ENCODE peak calls at places on chromosomes 2 and 18, in eight cellular contexts. O is activated B cell treated with CpG ODN at 0.5 μM for 24 hours, S is fibroblast of mammary gland, M is natural killer cell, L is tibial nerve, P is neural crest cell, J is GM10248, Q is BE2C. Y is an unnamed sample.

GRCh38 chr2:10914272-10914693 is 2.5 kb downstream of the KCNF1 start:
- DNase-seq in Q (no peak), L (no peak), J (no peak), O (no peak), P (no peak), S (no peak), M (no peak), Y (no peak)

GRCh38 chr18:13217466-13217961 is 1.0 kb upstream of the LDLRAD4 start:
- DNase-seq in J (peak), M (no peak), S (peak), P (peak), O (peak), Q (peak), L (no peak), Y (peak)

GRCh38 chr18:70429847-70430500 is 141.1 kb downstream of the SOCS6 start:
- DNase-seq in O (no peak), M (no peak), S (no peak), P (no peak), L (no peak), Q (no peak), J (no peak), Y (no peak)

GRCh38 chr18:80180778-80181564 is 66.3 kb downstream of the PARD6G start:
- DNase-seq in S (no peak), J (no peak), Q (no peak), O (no peak), M (no peak), P (no peak), L (no peak), Y (no peak)

GRCh38 chr18:961644-962355 is 57.1 kb downstream of the ADCYAP1 start:
- DNase-seq in L (peak), S (peak), O (no peak), J (peak), P (peak), M (peak), Q (peak), Y (peak)

GRCh38 chr2:156648522-156648921 is 212.3 kb downstream of the GPD2 start:
- DNase-seq in S (no peak), L (no peak), O (no peak), Q (no peak), M (no peak), P (no peak), J (no peak), Y (no peak)

GRCh38 chr2:96885432-96886137 is 15.7 kb upstream of the SEMA4C start:
- DNase-seq in O (no peak), J (no peak), P (no peak), L (no peak), Q (no peak), S (no peak), M (no peak), Y (no peak)

GRCh38 chr2:117485588-117485987 is 328.9 kb upstream of the DDX18 start:
- DNase-seq in L (no peak), M (no peak), J (no peak), S (no peak), P (no peak), O (no peak), Q (no peak), Y (no peak)

GRCh38 chr2:30197570-30197969 is 33.8 kb upstream of the LBH start:
- DNase-seq in S (no peak), O (no peak), P (no peak), L (no peak), M (no peak), Q (no peak), J (no peak), Y (peak)

GRCh38 chr18:79739440-79739778 is 58.3 kb upstream of the KCNG2 start:
- DNase-seq in Q (no peak), P (no peak), J (no peak), O (no peak), M (no peak), S (no peak), L (no peak), Y (no peak)

GRCh38 chr2:207487650-207488315 is 42.0 kb upstream of the CREB1 start:
- DNase-seq in S (peak), Q (no peak), O (no peak), M (no peak), L (no peak), P (no peak), J (no peak), Y (no peak)

GRCh38 chr18:31454066-31454708 is 6.6 kb downstream of the DSG3 start:
- DNase-seq in S (peak), Q (no peak), M (no peak), J (no peak), O (no peak), L (no peak), P (no peak), Y (no peak)

GRCh38 chr2:10220516-10221391 is 82.0 kb upstream of the HPCAL1 start:
- DNase-seq in S (peak), M (no peak), P (no peak), Q (no peak), L (no peak), O (no peak), J (no peak), Y (no peak)

GRCh38 chr2:138032334-138032733 is 68.1 kb downstream of the HNMT start:
- DNase-seq in P (no peak), Q (no peak), L (no peak), O (no peak), J (no peak), S (no peak), M (no peak), Y (no peak)

GRCh38 chr18:7945882-7946281 is 378.8 kb downstream of the PTPRM start:
- DNase-seq in M (no peak), Q (no peak), J (no peak), L (no peak), S (peak), P (no peak), O (no peak), Y (no peak)

GRCh38 chr2:10087360-10087759 is 7.1 kb upstream of the CYS1 start:
- DNase-seq in J (no peak), O (no peak), S (no peak), P (no peak), M (no peak), Q (peak), L (no peak), Y (no peak)

GRCh38 chr2:25473131-25473530 is 131.4 kb upstream of the DNMT3A start:
- DNase-seq in M (no peak), P (no peak), S (no peak), L (no peak), Q (no peak), J (no peak), O (no peak), Y (no peak)

GRCh38 chr2:97699765-97700444 is 13.5 kb upstream of the ZAP70 start:
- DNase-seq in L (peak), M (peak), P (peak), J (peak), O (no peak), Q (peak), S (peak), Y (peak)

GRCh38 chr18:11946756-11947155 is 34.6 kb upstream of the IMPA2 start:
- DNase-seq in Q (no peak), O (no peak), L (no peak), M (no peak), S (peak), P (no peak), J (no peak), Y (peak)

GRCh38 chr2:128139624-128140023 is 48.6 kb downstream of the UGGT1 start:
- DNase-seq in P (no peak), O (no peak), Q (no peak), M (no peak), L (no peak), S (no peak), J (no peak), Y (no peak)

GRCh38 chr2:134344954-134345697 is 91.3 kb downstream of the MGAT5 start:
- DNase-seq in S (no peak), L (no peak), J (no peak), O (no peak), M (no peak), P (no peak), Q (no peak), Y (no peak)

GRCh38 chr18:45374878-45375630 is 240.2 kb upstream of the SLC14A2 start:
- DNase-seq in J (no peak), Q (no peak), S (peak), M (no peak), P (no peak), L (no peak), O (no peak), Y (no peak)

GRCh38 chr18:64202229-64202835 is 53.4 kb upstream of the LINC00305 start:
- DNase-seq in J (peak), P (no peak), S (no peak), Q (no peak), L (no peak), O (no peak), M (no peak), Y (no peak)

GRCh38 chr18:28728891-28729290 is 552.0 kb upstream of the CDH2 start:
- DNase-seq in Q (no peak), L (no peak), M (no peak), S (peak), J (no peak), O (no peak), P (no peak), Y (no peak)

GRCh38 chr2:189175869-189176431 is 3.6 kb downstream of the COL5A2 start:
- DNase-seq in L (no peak), P (no peak), Q (no peak), O (no peak), J (no peak), M (no peak), S (no peak), Y (no peak)

GRCh38 chr2:99797475-99797874 is 307.7 kb upstream of the REV1 start:
- DNase-seq in O (no peak), S (no peak), M (no peak), J (no peak), P (no peak), Q (no peak), L (no peak), Y (no peak)

GRCh38 chr2:237092920-237093781 is 7.5 kb downstream of the COPS8 start:
- DNase-seq in S (peak), P (no peak), O (no peak), M (no peak), Q (peak), J (no peak), L (peak), Y (no peak)

GRCh38 chr2:134943540-134943939 is 24.9 kb downstream of the CCNT2 start:
- DNase-seq in Q (no peak), O (no peak), P (no peak), M (no peak), J (peak), L (no peak), S (no peak), Y (no peak)

GRCh38 chr18:50315100-50315871 is 27.8 kb upstream of the CXXC1 start:
- DNase-seq in L (no peak), S (peak), M (no peak), J (peak), Q (no peak), P (no peak), O (no peak), Y (no peak)

GRCh38 chr2:1226766-1227165 is 186.5 kb upstream of the TPO start:
- DNase-seq in P (no peak), O (no peak), Q (no peak), J (no peak), S (no peak), M (no peak), L (no peak), Y (no peak)

GRCh38 chr2:65549262-65550036 is 117.0 kb upstream of the SPRED2 start:
- DNase-seq in Q (peak), P (no peak), S (no peak), O (no peak), J (no peak), L (no peak), M (no peak), Y (peak)

GRCh38 chr2:86541282-86541681 is 22.0 kb downstream of the CHMP3 start:
- DNase-seq in O (no peak), J (no peak), M (no peak), L (no peak), S (no peak), P (no peak), Q (no peak), Y (no peak)

GRCh38 chr18:79169958-79170555 is 100.9 kb downstream of the ATP9B start:
- DNase-seq in J (no peak), Q (no peak), M (no peak), O (no peak), P (no peak), S (peak), L (no peak), Y (no peak)

GRCh38 chr2:20148841-20149702 is 75.9 kb downstream of the SDC1 start:
- DNase-seq in Q (no peak), O (no peak), M (no peak), S (peak), J (no peak), P (peak), L (no peak), Y (no peak)

GRCh38 chr2:172943992-172944793 is 131.5 kb upstream of the MAP3K20 start:
- DNase-seq in M (no peak), P (no peak), L (no peak), O (no peak), S (peak), Q (no peak), J (no peak), Y (no peak)

GRCh38 chr18:21943456-21943855 is 202.9 kb downstream of the MIB1 start:
- DNase-seq in M (no peak), J (no peak), P (no peak), Q (no peak), S (no peak), L (no peak), O (no peak), Y (no peak)

GRCh38 chr2:191995285-191995684 is 148.4 kb upstream of the CAVIN2 start:
- DNase-seq in L (no peak), J (no peak), M (no peak), O (no peak), P (no peak), S (peak), Q (no peak), Y (no peak)
- TF ChIP-seq CTCF in L (no peak), J (no peak), M (no peak), O (no peak), P (no peak), S (no peak), Q (no peak), Y (no peak)

GRCh38 chr2:27621524-27621923 is 7.3 kb downstream of the CCDC121 start:
- DNase-seq in Q (no peak), J (no peak), M (no peak), S (no peak), O (no peak), L (no peak), P (no peak), Y (no peak)
- TF ChIP-seq CTCF in Q (peak), J (no peak), M (no peak), S (peak), O (no peak), L (no peak), P (no peak), Y (no peak)

DNA sequence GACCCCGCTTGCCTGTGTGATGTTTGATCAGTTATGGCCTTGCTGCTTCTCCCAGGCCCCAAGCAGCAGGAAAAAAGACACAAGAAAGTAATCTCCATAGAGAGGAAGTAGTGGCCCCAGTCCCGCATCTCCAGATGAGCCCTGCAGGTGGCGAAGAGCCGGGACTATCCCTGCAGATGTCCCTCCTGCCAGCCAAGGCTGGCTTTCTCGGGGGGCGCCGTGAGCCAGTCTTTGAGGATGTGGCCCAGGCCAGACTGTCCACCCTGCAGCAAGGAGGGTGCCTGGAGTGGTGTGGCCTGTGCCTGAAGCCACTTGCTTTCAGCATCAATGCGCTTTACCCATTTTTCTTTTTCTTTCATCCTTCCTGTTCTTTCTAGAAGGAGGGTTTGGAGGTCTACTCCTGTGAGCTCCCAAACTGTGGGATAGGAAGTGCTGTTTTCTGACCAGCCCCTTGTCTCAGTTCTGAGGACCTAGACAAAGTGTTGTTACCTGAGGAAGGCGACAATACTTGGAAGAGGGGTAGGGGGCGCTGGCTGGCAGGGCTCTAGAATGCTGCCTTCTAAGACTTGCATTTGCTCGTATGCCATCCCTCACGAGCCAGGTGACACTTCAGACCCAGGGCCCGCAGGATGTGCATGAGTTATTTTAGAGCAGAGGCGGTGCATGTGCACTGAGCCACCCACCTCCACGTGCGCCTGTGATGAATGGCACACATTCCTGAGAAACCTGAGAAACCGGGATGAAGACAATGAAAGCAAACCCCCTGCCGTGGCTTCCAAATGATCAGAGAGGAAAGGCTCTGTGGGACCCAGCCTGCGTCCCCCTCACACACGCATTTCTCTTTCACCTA is 255.8 kb downstream of the FBXO15 start:
- DNase-seq in P (no peak), S (peak), J (no peak), O (no peak), M (no peak), Q (no peak), L (no peak), Y (peak)
- TF ChIP-seq CTCF in P (peak), S (no peak), J (no peak), O (no peak), M (no peak), Q (no peak), L (no peak), Y (no peak)

DNA sequence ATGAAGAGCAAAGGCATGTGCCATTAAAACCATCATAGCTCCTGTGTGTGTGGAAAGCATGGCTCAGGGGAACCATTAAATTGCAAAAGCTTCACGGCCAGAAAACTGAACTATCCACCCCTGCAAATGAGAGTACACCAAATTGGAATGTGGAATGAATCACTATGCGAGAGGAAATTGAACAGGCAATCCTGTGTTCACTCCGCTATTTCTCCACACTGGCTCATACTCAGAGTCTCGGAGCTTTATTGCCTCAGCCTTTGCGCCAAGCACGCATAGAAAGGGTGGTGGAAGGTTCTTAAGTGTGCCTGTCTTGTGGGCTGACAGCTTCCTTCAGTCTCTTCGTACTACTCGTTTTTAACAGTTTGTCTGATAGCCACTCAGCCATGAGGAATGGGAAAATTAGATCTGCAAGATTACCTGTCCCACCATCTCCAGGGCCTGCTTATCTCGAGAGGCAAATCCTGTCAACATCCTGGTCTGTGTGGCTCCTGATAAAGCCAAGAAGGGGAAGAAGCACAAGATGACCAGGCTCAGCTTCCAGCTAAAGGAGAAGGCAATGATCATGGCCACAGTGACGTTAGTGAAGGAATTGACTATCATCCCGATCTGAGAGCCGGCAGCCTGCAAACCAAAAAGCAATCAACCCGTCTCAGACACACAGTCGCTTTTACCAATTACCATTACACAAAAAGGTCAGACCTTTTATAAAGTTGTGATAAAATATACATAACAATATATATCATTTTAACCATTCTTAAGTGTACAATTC is 34.9 kb downstream of the G6PC2 start:
- DNase-seq in L (no peak), S (peak), M (no peak), Q (no peak), J (no peak), P (no peak), O (no peak), Y (no peak)
- TF ChIP-seq CTCF in L (no peak), S (no peak), M (no peak), Q (no peak), J (no peak), P (no peak), O (no peak), Y (no peak)